ENCODE peak calls at places on chromosomes 12 and 14, in five cellular contexts. L is right cardiac atrium, I is cardiac muscle cell, G is mucosa of descending colon, F is fibroblast of mammary gland. K is an unnamed sample.

GRCh38 chr12:49983892-49984291 is 11.1 kb downstream of the AQP6 start:
- DNase-seq in L (no peak), F (peak), I (peak), G (peak), K (peak)

GRCh38 chr12:66965613-66966012 is 286.7 kb upstream of the GRIP1 start:
- DNase-seq in F (no peak), L (no peak), I (no peak), G (no peak), K (no peak)

GRCh38 chr14:92397140-92397815 is 74.3 kb downstream of the SLC24A4 start:
- DNase-seq in G (no peak), L (no peak), I (no peak), F (peak), K (peak)

GRCh38 chr14:55448146-55448614 is 7.8 kb upstream of the TBPL2 start:
- DNase-seq in G (peak), F (peak), I (no peak), L (no peak), K (peak)

GRCh38 chr14:53384536-53384935 is 231.4 kb upstream of the DDHD1 start:
- DNase-seq in F (no peak), I (no peak), L (no peak), G (no peak), K (no peak)

GRCh38 chr12:124916370-124917134 is 2.1 kb upstream of the UBC start:
- DNase-seq in F (peak), I (no peak), L (no peak), G (peak), K (peak)

GRCh38 chr12:48002773-48003218 is 1.5 kb downstream of the COL2A1 start:
- DNase-seq in F (peak), I (peak), L (peak), G (peak), K (peak)

GRCh38 chr12:80821513-80822000 is 104.8 kb downstream of the MYF5 start:
- DNase-seq in F (no peak), L (peak), G (no peak), I (peak), K (no peak)

GRCh38 chr12:124495194-124495983 is 72.0 kb downstream of the NCOR2 start:
- DNase-seq in I (no peak), G (no peak), L (peak), F (no peak), K (no peak)

GRCh38 chr12:13918883-13919282 is 62.5 kb downstream of the GRIN2B start:
- DNase-seq in L (no peak), I (no peak), G (no peak), F (no peak), K (no peak)

GRCh38 chr12:104672501-104673265 is 215.9 kb downstream of the CHST11 start:
- DNase-seq in G (no peak), L (peak), F (peak), I (no peak), K (peak)

GRCh38 chr14:101508948-101509729 is 52.2 kb upstream of the DIO3 start:
- DNase-seq in I (no peak), G (no peak), F (no peak), L (peak), K (no peak)

GRCh38 chr12:26188132-26188531 is 7.2 kb upstream of the SSPN start:
- DNase-seq in F (peak), I (no peak), G (no peak), L (no peak), K (peak)

GRCh38 chr14:94306047-94306978 is 13.2 kb upstream of the SERPINA10 start:
- DNase-seq in F (no peak), G (no peak), L (no peak), I (no peak), K (no peak)

GRCh38 chr12:114851981-114852380 is 168.0 kb upstream of the TBX3 start:
- DNase-seq in F (no peak), G (no peak), I (no peak), L (no peak), K (no peak)

GRCh38 chr12:2456813-2457186 is 338.0 kb upstream of the FKBP4 start:
- DNase-seq in I (no peak), G (no peak), L (no peak), F (no peak), K (no peak)

GRCh38 chr12:129563266-129563665 is 340.6 kb downstream of the TMEM132D start:
- DNase-seq in G (no peak), L (no peak), I (no peak), F (no peak), K (no peak)

GRCh38 chr14:59698793-59699192 is 122.2 kb upstream of the CCDC175 start:
- DNase-seq in L (no peak), G (no peak), F (peak), I (no peak), K (peak)

GRCh38 chr12:97557116-97557515 is 94.5 kb downstream of the RMST start:
- DNase-seq in G (no peak), L (no peak), F (no peak), I (no peak), K (no peak)

GRCh38 chr12:25972783-25973182 is 14.3 kb downstream of the RASSF8 start:
- DNase-seq in G (no peak), L (no peak), I (no peak), F (peak), K (peak)

GRCh38 chr12:32843528-32844095 is 53.0 kb downstream of the PKP2 start:
- DNase-seq in I (no peak), F (peak), G (no peak), L (no peak), K (peak)